ENCODE peak calls at places on chromosomes 6 and 20, in ten cellular contexts. I is right atrium auricular region; L is H9; Z is left ventricle myocardium inferior; N is tibial artery; F is breast epithelium; R is stomach; E is CD8-positive, alpha-beta memory T cell; U is A549; B is adrenal gland. O is an unnamed sample.

GRCh38 chr6:89758830-89759229 is 60.8 kb downstream of the MDN1 start:
- DNase-seq in I (no peak), L (no peak), Z (no peak), N (no peak), F (no peak), R (no peak), E (no peak), U (no peak), B (no peak), O (no peak)

GRCh38 chr20:45909817-45910669 is 1.9 kb downstream of the PLTP start:
- DNase-seq in I (no peak), L (no peak), Z (no peak), N (no peak), F (no peak), R (no peak), E (no peak), U (no peak), B (no peak), O (no peak)

GRCh38 chr6:28816909-28817807 is 106.6 kb downstream of the TRIM27 start:
- DNase-seq in I (no peak), L (peak; percentile 61), Z (no peak), N (no peak), F (no peak), R (no peak), E (no peak), U (peak; percentile 81), B (no peak), O (peak; percentile 56)

GRCh38 chr20:42276718-42277117 is 658.5 kb upstream of the CHD6 start:
- DNase-seq in I (no peak), L (no peak), Z (no peak), N (no peak), F (no peak), R (no peak), E (no peak), U (no peak), B (no peak), O (no peak)

GRCh38 chr20:45338121-45339030 is 9.8 kb downstream of the SDC4 start:
- DNase-seq in I (no peak), L (no peak), Z (no peak), N (peak; percentile 29), F (no peak), R (no peak), E (no peak), U (no peak), B (no peak), O (no peak)

GRCh38 chr6:164016056-164016455 is 601.5 kb downstream of the QKI start:
- DNase-seq in I (no peak), L (no peak), Z (no peak), N (no peak), F (no peak), R (no peak), E (no peak), U (no peak), B (no peak), O (no peak)

GRCh38 chr6:12014027-12014872 is 2.1 kb downstream of the HIVEP1 start:
- DNase-seq in I (no peak), L (no peak), Z (no peak), N (no peak), F (no peak), R (no peak), E (no peak), U (peak; percentile 48), B (peak; percentile 39), O (peak; percentile 82)

GRCh38 chr6:85792278-85792677 is 149.6 kb upstream of the SYNCRIP start:
- DNase-seq in I (no peak), L (no peak), Z (no peak), N (no peak), F (no peak), R (no peak), E (no peak), U (no peak), B (no peak), O (no peak)

GRCh38 chr6:153032255-153032882 is 29.9 kb upstream of the MTRF1L start:
- DNase-seq in I (no peak), L (no peak), Z (no peak), N (no peak), F (no peak), R (no peak), E (no peak), U (peak; percentile 46), B (no peak), O (peak; percentile 49)

GRCh38 chr6:29005183-29005885 is at the start of gene ZNF311:
- DNase-seq in I (no peak), L (no peak), Z (peak; percentile 55), N (peak; percentile 79), F (no peak), R (peak; percentile 47), E (no peak), U (peak; percentile 63), B (peak; percentile 61), O (no peak)

GRCh38 chr6:84522135-84522535 is 242.3 kb downstream of the TBX18 start:
- DNase-seq in I (no peak), L (no peak), Z (no peak), N (no peak), F (no peak), R (no peak), E (no peak), U (peak; percentile 69), B (peak; percentile 29), O (peak; percentile 75)

GRCh38 chr6:168746013-168746412 is 305.0 kb downstream of the SMOC2 start:
- DNase-seq in I (no peak), L (no peak), Z (no peak), N (no peak), F (no peak), R (no peak), E (no peak), U (no peak), B (no peak), O (no peak)

GRCh38 chr6:79824231-79824630 is 123.1 kb downstream of the ELOVL4 start:
- DNase-seq in I (no peak), L (no peak), Z (no peak), N (no peak), F (no peak), R (no peak), E (no peak), U (no peak), B (no peak), O (no peak)

GRCh38 chr6:167094820-167095637 is 27.9 kb upstream of the CCR6 start:
- DNase-seq in I (no peak), L (no peak), Z (no peak), N (no peak), F (no peak), R (no peak), E (peak; percentile 60), U (no peak), B (no peak), O (no peak)

GRCh38 chr6:170459451-170459850 is 93.7 kb downstream of the PSMB1 start:
- DNase-seq in I (no peak), L (no peak), Z (no peak), N (no peak), F (no peak), R (peak; percentile 43), E (no peak), U (peak; percentile 5), B (peak; percentile 51), O (peak; percentile 87)

GRCh38 chr20:8709627-8710026 is 359.3 kb upstream of the PLCB4 start:
- DNase-seq in I (no peak), L (no peak), Z (no peak), N (no peak), F (no peak), R (no peak), E (no peak), U (no peak), B (no peak), O (no peak)

GRCh38 chr6:56772737-56773184 is 130.1 kb upstream of the DST start:
- DNase-seq in I (no peak), L (peak; percentile 49), Z (peak; percentile 47), N (peak; percentile 77), F (peak; percentile 39), R (no peak), E (no peak), U (peak; percentile 51), B (peak; percentile 44), O (peak; percentile 66)
- H3K4me1 ChIP-seq in I (no peaks in the 10 kb centered on the region), L (peaks cover 12% of the 10 kb centered on the region), Z (peaks cover 86% of the 10 kb centered on the region), N (peaks cover 20% of the 10 kb centered on the region), F (no peaks in the 10 kb centered on the region), R (no peaks in the 10 kb centered on the region), E (no peaks in the 10 kb centered on the region), U (peaks cover 48% of the 10 kb centered on the region), B (peaks cover 7% of the 10 kb centered on the region), O (peaks cover 44% of the 10 kb centered on the region)

DNA sequence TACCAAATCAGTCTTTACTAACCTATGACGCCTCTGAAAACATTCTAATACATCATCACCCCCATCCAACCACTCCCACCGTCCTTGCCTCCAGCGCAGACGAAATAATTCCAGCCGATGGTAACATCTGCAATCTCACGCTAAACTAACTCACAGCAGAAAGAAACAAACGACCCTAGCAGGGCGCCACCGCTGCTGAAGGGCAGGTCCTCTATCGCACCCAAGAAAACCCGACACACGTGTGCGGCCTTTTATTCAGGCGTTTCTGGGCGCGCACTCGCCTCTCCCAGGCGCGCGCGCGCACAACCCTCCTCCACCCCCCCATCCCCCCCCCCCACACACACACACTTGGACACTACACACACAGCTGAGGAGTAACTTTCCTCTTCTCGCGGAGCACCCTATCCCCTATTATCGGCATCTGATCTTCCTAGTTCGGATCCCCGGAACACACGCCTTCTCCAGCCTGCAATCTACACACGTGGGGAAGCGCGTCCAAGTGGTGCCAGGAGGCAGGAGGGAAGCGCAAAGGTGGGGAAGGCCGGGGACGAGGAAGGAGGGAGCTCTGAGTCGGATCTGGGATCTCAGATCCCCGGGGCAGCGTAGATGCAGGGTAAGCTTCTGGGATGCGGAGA is 1.4 kb downstream of the GFOD1 start:
- DNase-seq in I (no peak), L (no peak), Z (peak; percentile 33), N (no peak), F (no peak), R (no peak), E (peak; percentile 56), U (peak; percentile 45), B (no peak), O (peak; percentile 38)
- H3K27ac ChIP-seq in I (peak overlapping the region; percentile 92), L (no peak overlapping the region), Z (peak overlapping the region; percentile 98), N (peak overlapping the region; percentile 85), F (peak overlapping the region; percentile 78), R (peak overlapping the region; percentile 86), E (peak overlapping the region; percentile 67), U (peak overlapping the region; percentile 95), B (no peak overlapping the region), O (no peak overlapping the region)

GRCh38 chr6:139161817-139162284 is 27.0 kb downstream of the HECA start:
- DNase-seq in I (no peak), L (no peak), Z (no peak), N (no peak), F (no peak), R (no peak), E (peak; percentile 78), U (no peak), B (no peak), O (no peak)
- H3K4me1 ChIP-seq in I (no peaks in the 10 kb centered on the region), L (peaks cover 3% of the 10 kb centered on the region), Z (peaks cover 92% of the 10 kb centered on the region), N (peaks cover 12% of the 10 kb centered on the region), F (no peaks in the 10 kb centered on the region), R (peaks cover 3% of the 10 kb centered on the region), E (peaks cover 87% of the 10 kb centered on the region), U (no peaks in the 10 kb centered on the region), B (peaks cover 20% of the 10 kb centered on the region), O (peaks cover 9% of the 10 kb centered on the region)

DNA sequence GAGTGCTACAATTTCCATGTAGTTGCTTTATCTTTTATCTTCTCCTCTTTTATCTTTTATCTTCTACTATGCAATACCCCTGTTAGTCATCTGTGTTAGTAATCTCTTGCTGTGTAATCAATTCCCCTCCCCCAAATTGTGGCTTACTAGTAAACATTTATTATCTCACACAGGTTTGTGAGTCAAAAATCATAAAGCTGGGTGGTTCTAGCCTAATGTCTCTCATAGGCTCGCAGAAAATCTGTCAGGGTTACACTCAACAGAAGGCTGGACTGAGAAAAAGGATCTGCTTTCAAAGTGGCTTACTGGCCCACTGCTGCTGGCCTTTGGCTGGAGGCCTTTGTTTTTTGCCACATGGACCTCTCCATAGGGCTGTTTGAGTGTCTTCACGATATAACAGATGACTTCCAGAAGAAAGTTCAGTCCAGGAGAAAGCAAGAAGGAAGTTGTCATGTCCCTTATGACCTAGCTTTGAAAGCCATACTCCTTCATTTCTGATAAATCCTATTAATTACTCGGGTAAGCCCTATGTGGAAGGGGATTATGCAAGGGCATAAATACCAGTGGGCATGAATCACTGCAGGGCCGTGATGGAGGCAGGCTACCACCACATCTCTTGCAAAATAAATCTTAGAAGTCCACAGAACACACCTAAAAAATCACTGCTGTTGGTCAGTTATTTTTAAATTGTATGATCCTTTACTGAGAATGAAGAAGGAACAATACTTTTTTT is 24.5 kb upstream of the PTCHD4 start:
- DNase-seq in I (no peak), L (no peak), Z (no peak), N (no peak), F (no peak), R (no peak), E (no peak), U (peak; percentile 14), B (peak; percentile 48), O (no peak)
- H3K27ac ChIP-seq in I (no peak overlapping the region), L (no peak overlapping the region), Z (no peak overlapping the region), N (no peak overlapping the region), F (no peak overlapping the region), R (no peak overlapping the region), E (no peak overlapping the region), U (peak overlapping the region; percentile 73), B (no peak overlapping the region), O (no peak overlapping the region)

O was measured in SJSA1.